ENCODE peak calls at places on chromosomes 7 and 10, in eight cellular contexts. W is Peyer's patch, A is IMR-90, U is uterus, E is prostate gland, N is heart left ventricle, F is esophagus muscularis mucosa, I is suprapubic skin. L is an unnamed sample.

GRCh38 chr10:122206471-122207065 is 64.5 kb upstream of the BTBD16 start:
- DNase-seq in W (no peak), A (peak), U (no peak), E (no peak), N (no peak), F (no peak), I (no peak), L (peak)

GRCh38 chr7:74013539-74014272 is 14.3 kb upstream of the ELN start:
- DNase-seq in W (no peak), A (no peak), U (peak), E (no peak), N (peak), F (no peak), I (no peak), L (no peak)

GRCh38 chr7:129367349-129367699 is 66.9 kb upstream of the STRIP2 start:
- DNase-seq in W (no peak), A (no peak), U (no peak), E (no peak), N (no peak), F (no peak), I (no peak), L (no peak)

GRCh38 chr7:142131439-142131838 is 19.9 kb downstream of the MGAM2 start:
- DNase-seq in W (no peak), A (no peak), U (no peak), E (no peak), N (no peak), F (no peak), I (no peak), L (no peak)

GRCh38 chr10:71777213-71777985 is 4.1 kb upstream of the VSIR start:
- DNase-seq in W (peak), A (no peak), U (no peak), E (no peak), N (no peak), F (no peak), I (no peak), L (no peak)

GRCh38 chr7:8217200-8218068 is 44.5 kb downstream of the ICA1 start:
- DNase-seq in W (no peak), A (peak), U (no peak), E (peak), N (no peak), F (no peak), I (no peak), L (no peak)

GRCh38 chr10:50248598-50248997 is 2.7 kb downstream of the ASAH2 start:
- DNase-seq in W (no peak), A (no peak), U (no peak), E (no peak), N (no peak), F (no peak), I (no peak), L (no peak)

GRCh38 chr10:20017961-20018360 is 201.7 kb downstream of the PLXDC2 start:
- DNase-seq in W (no peak), A (peak), U (no peak), E (no peak), N (no peak), F (no peak), I (no peak), L (no peak)

GRCh38 chr10:83603708-83604107 is 535.6 kb upstream of the GHITM start:
- DNase-seq in W (no peak), A (no peak), U (no peak), E (no peak), N (no peak), F (no peak), I (no peak), L (no peak)

GRCh38 chr10:102141583-102142107 is 8.8 kb downstream of the PPRC1 start:
- DNase-seq in W (no peak), A (no peak), U (no peak), E (no peak), N (no peak), F (no peak), I (no peak), L (no peak)

GRCh38 chr10:8402469-8403074 is 348.1 kb downstream of the GATA3 start:
- DNase-seq in W (no peak), A (no peak), U (no peak), E (no peak), N (no peak), F (no peak), I (no peak), L (no peak)

GRCh38 chr7:100901921-100902332 is 6.2 kb upstream of the ACHE start:
- DNase-seq in W (peak), A (no peak), U (no peak), E (no peak), N (no peak), F (no peak), I (no peak), L (peak)

GRCh38 chr10:91415816-91416215 is 5.7 kb downstream of the HECTD2 start:
- DNase-seq in W (no peak), A (no peak), U (no peak), E (no peak), N (no peak), F (no peak), I (no peak), L (no peak)

GRCh38 chr7:110944448-110944847 is 146.5 kb upstream of the LRRN3 start:
- DNase-seq in W (no peak), A (no peak), U (no peak), E (no peak), N (no peak), F (no peak), I (no peak), L (no peak)

GRCh38 chr7:47482013-47482761 is 99.7 kb downstream of the TNS3 start:
- DNase-seq in W (no peak), A (peak), U (peak), E (no peak), N (peak), F (no peak), I (no peak), L (no peak)

GRCh38 chr7:126440542-126440941 is 812.2 kb downstream of the GRM8 start:
- DNase-seq in W (no peak), A (no peak), U (no peak), E (no peak), N (no peak), F (no peak), I (no peak), L (no peak)

GRCh38 chr10:75431180-75432111 is at the start of gene LRMDA:
- DNase-seq in W (peak), A (no peak), U (peak), E (peak), N (peak), F (no peak), I (no peak), L (peak)

GRCh38 chr10:76127984-76128589 is 696.7 kb downstream of the LRMDA start:
- DNase-seq in W (no peak), A (peak), U (peak), E (no peak), N (no peak), F (peak), I (no peak), L (no peak)

GRCh38 chr7:26662646-26663045 is 201.7 kb downstream of the SKAP2 start:
- DNase-seq in W (no peak), A (no peak), U (no peak), E (no peak), N (no peak), F (no peak), I (no peak), L (no peak)

GRCh38 chr7:526474-527034 is 6.9 kb upstream of the PDGFA start:
- DNase-seq in W (no peak), A (no peak), U (no peak), E (no peak), N (no peak), F (no peak), I (no peak), L (no peak)

GRCh38 chr10:129445445-129445844 is 21.6 kb upstream of the MGMT start:
- DNase-seq in W (no peak), A (no peak), U (no peak), E (no peak), N (no peak), F (no peak), I (no peak), L (no peak)

GRCh38 chr7:98754041-98754479 is 115.8 kb downstream of the TMEM130 start:
- DNase-seq in W (no peak), A (no peak), U (no peak), E (no peak), N (no peak), F (no peak), I (no peak), L (no peak)

GRCh38 chr7:135454060-135454459 is 55.8 kb downstream of the CNOT4 start:
- DNase-seq in W (no peak), A (no peak), U (no peak), E (no peak), N (no peak), F (no peak), I (no peak), L (no peak)

GRCh38 chr10:24645784-24646183 is 77.9 kb downstream of the ARHGAP21 start:
- DNase-seq in W (no peak), A (peak), U (no peak), E (no peak), N (no peak), F (no peak), I (no peak), L (no peak)

GRCh38 chr10:56351909-56352630 is 9.0 kb downstream of the ZWINT start:
- DNase-seq in W (no peak), A (no peak), U (no peak), E (no peak), N (no peak), F (no peak), I (no peak), L (no peak)

GRCh38 chr7:75621124-75621523 is 117.6 kb downstream of the HIP1 start:
- DNase-seq in W (no peak), A (no peak), U (no peak), E (no peak), N (peak), F (no peak), I (no peak), L (no peak)
- TF ChIP-seq POLR2A in W (no peak), A (no peak), U (no peak), E (no peak), N (no peak), F (no peak), I (no peak), L (no peak)

GRCh38 chr10:95475827-95476481 is 85.2 kb downstream of the SORBS1 start:
- DNase-seq in W (peak), A (no peak), U (no peak), E (no peak), N (no peak), F (no peak), I (no peak), L (peak)
- H3K27ac ChIP-seq in W (peak), A (no peak), U (peak), E (peak), N (peak), F (peak), I (peak), L (peak)

GRCh38 chr7:93231799-93232672 is at the start of gene VPS50:
- DNase-seq in W (peak), A (peak), U (peak), E (peak), N (peak), F (peak), I (peak), L (peak)
- TF ChIP-seq POLR2A in W (peak), A (no peak), U (peak), E (peak), N (no peak), F (no peak), I (peak), L (peak)

DNA sequence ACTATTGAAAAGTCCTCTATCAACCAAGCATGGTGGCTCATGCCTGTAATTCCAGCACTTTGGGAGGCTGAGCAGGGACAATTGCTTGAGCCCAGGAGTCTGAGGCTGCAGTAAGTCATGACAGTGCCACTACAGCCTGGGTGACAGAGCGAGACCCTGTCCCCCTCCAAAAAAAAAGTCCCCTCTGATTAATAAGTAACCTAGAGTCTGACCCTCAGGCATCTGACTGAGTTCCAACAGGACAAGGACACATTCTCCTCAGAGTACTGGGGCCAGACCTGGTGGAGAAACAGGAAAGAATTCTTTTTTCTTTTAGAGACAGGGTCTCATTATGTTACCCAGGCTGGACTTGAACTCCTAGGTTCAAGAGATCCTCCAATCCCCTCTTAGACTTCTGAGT is 10.0 kb downstream of the MORN4 start:
- DNase-seq in W (no peak), A (no peak), U (no peak), E (no peak), N (no peak), F (no peak), I (no peak), L (no peak)
- H3K27ac ChIP-seq in W (no peak), A (no peak), U (no peak), E (no peak), N (no peak), F (no peak), I (no peak), L (no peak)

GRCh38 chr10:88386204-88386877 is 196.8 kb downstream of the RNLS start:
- DNase-seq in W (no peak), A (no peak), U (no peak), E (no peak), N (no peak), F (no peak), I (no peak), L (no peak)
- TF ChIP-seq POLR2A in W (no peak), A (no peak), U (no peak), E (no peak), N (no peak), F (no peak), I (no peak), L (no peak)

DNA sequence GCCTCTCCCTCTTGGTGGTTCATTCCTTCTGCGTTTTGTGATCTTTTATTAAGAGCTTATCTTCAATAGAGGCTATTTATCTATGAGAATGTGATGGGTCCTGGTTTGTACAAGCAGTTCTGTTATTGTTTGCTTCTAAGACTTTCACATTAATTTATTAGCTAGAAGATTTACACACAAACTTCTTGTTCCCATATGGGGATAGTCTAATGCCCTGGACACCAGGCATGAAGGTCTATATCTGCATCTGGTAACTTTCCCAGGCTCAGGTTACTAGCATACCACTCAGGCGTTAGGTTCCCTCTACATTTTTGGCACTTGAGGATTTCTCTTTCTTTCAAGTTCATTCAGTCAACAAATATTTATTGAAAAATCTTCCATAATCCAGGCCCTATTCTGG is 7.7 kb downstream of the XPNPEP1 start:
- DNase-seq in W (no peak), A (no peak), U (no peak), E (no peak), N (no peak), F (no peak), I (no peak), L (no peak)
- H3K27ac ChIP-seq in W (peak), A (no peak), U (peak), E (peak), N (no peak), F (no peak), I (no peak), L (peak)

GRCh38 chr7:33100770-33101169 is 8.4 kb downstream of the RP9 start:
- DNase-seq in W (no peak), A (no peak), U (no peak), E (no peak), N (no peak), F (no peak), I (no peak), L (no peak)

GRCh38 chr7:33099154-33099940 is 9.9 kb downstream of the RP9 start:
- DNase-seq in W (no peak), A (no peak), U (no peak), E (no peak), N (no peak), F (no peak), I (no peak), L (no peak)

GRCh38 chr7:33107136-33108066 is 1.8 kb downstream of the RP9 start:
- DNase-seq in W (no peak), A (peak), U (no peak), E (no peak), N (no peak), F (no peak), I (no peak), L (no peak)

GRCh38 chr7:33101916-33102315 is 7.3 kb downstream of the RP9 start:
- DNase-seq in W (no peak), A (no peak), U (no peak), E (no peak), N (no peak), F (no peak), I (no peak), L (no peak)
- TF ChIP-seq POLR2A in W (no peak), A (no peak), U (no peak), E (no peak), N (no peak), F (no peak), I (no peak), L (no peak)

GRCh38 chr10:78516236-78516635 is 482.6 kb downstream of the RPS24 start:
- DNase-seq in W (no peak), A (no peak), U (no peak), E (no peak), N (no peak), F (no peak), I (peak), L (peak)

GRCh38 chr10:78515873-78516153 is 482.1 kb downstream of the RPS24 start:
- DNase-seq in W (no peak), A (no peak), U (no peak), E (no peak), N (no peak), F (no peak), I (no peak), L (no peak)

GRCh38 chr10:78520737-78521430 is 487.2 kb downstream of the RPS24 start:
- DNase-seq in W (no peak), A (peak), U (no peak), E (no peak), N (no peak), F (no peak), I (peak), L (peak)

GRCh38 chr10:78516741-78517140 is 483.1 kb downstream of the RPS24 start:
- DNase-seq in W (no peak), A (no peak), U (peak), E (no peak), N (no peak), F (peak), I (peak), L (no peak)

DNA sequence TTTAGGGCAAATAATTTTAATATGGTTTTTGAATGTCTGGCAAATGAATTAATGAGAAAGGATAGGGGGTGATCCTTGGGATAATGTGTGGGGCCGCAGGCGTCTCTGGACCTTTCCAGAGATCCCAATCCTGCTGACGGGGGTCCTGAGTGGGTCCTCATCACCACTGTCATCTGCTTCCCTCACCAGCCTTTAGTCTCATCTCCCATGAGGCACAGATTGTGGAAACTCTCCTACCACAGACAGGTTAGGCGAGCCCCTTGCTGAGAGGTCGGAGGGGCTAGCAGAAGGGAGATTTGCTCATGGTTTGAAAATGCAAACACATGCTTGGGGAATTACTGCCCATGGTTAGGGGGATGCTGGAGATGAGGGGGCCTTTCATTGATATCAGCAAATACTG is 484.6 kb downstream of the RPS24 start:
- DNase-seq in W (no peak), A (no peak), U (no peak), E (no peak), N (no peak), F (peak), I (peak), L (no peak)
- H3K27ac ChIP-seq in W (no peak), A (no peak), U (no peak), E (no peak), N (no peak), F (no peak), I (no peak), L (no peak)

GRCh38 chr7:92835851-92836488 is 403 bp downstream of the CDK6 start:
- DNase-seq in W (no peak), A (no peak), U (peak), E (peak), N (no peak), F (no peak), I (peak), L (peak)

GRCh38 chr7:92835140-92835850 is 1.1 kb downstream of the CDK6 start:
- DNase-seq in W (peak), A (peak), U (peak), E (peak), N (peak), F (no peak), I (peak), L (peak)

GRCh38 chr7:92837214-92837749 is 909 bp upstream of the CDK6 start:
- DNase-seq in W (no peak), A (peak), U (no peak), E (no peak), N (no peak), F (no peak), I (no peak), L (no peak)

GRCh38 chr7:92834661-92835139 is 1.7 kb downstream of the CDK6 start:
- DNase-seq in W (peak), A (no peak), U (peak), E (peak), N (peak), F (no peak), I (peak), L (peak)

GRCh38 chr7:92836489-92837213 is at the start of gene CDK6:
- DNase-seq in W (peak), A (peak), U (peak), E (peak), N (peak), F (no peak), I (peak), L (peak)
- TF ChIP-seq POLR2A in W (peak), A (peak), U (no peak), E (no peak), N (no peak), F (no peak), I (no peak), L (peak)

GRCh38 chr7:30463400-30464145 is 15.0 kb downstream of the NOD1 start:
- DNase-seq in W (no peak), A (no peak), U (no peak), E (no peak), N (no peak), F (no peak), I (no peak), L (no peak)

GRCh38 chr7:30464231-30464660 is 14.3 kb downstream of the NOD1 start:
- DNase-seq in W (no peak), A (no peak), U (no peak), E (no peak), N (peak), F (no peak), I (no peak), L (no peak)

GRCh38 chr7:30467275-30467674 is 11.3 kb downstream of the NOD1 start:
- DNase-seq in W (no peak), A (no peak), U (no peak), E (no peak), N (no peak), F (no peak), I (no peak), L (no peak)

GRCh38 chr7:30466266-30466665 is 12.3 kb downstream of the NOD1 start:
- DNase-seq in W (no peak), A (no peak), U (no peak), E (no peak), N (no peak), F (no peak), I (no peak), L (no peak)

DNA sequence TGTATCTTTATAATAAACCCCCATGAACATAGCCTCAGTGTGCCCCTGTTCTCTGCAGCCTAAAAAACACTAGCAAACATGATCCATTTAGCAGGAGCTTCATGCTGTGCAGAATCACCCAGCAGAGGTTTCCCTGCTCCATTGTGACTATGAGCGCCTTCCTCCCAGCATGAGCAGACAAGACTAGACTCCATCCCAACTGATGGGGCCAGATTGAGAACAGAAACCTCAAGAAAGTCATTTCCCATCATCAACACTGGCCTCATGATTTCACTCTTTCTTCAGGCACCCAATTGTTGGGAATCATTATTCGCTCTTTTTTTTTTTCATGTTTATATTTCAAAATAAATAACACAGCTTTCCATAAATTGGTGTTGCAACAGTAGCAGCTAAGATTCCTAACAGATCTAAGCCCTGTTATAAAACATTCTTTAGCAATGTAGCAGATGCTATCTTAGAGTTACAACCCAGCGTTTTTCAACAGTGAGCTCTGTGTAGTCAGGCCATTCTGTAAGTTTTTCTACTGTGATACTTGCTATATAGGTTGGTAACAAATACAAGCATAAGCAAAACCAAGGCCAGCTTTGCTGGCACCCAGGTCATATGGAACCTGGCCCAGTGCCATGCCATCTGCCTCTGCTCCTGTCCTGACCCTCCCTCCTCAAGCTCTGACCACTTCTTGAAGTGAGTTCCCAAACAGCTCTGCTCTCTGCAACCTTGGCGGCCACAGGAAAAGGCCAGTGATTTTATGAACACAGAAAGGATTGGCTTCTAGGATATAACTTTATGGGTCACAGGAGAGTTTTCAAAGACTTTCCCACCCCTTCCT is 13.0 kb downstream of the NOD1 start:
- DNase-seq in W (no peak), A (peak), U (no peak), E (no peak), N (no peak), F (no peak), I (no peak), L (no peak)
- H3K27ac ChIP-seq in W (peak), A (peak), U (peak), E (no peak), N (peak), F (peak), I (no peak), L (no peak)